ENCODE peak calls at places on chromosomes 16 and 17, in four cellular contexts. U is nephron progenitor cell; H is 8988T; S is activated effector memory CD4-positive, alpha-beta T cell treated with anti-CD3 and anti-CD28 coated beads, Interleukin-2, amount 50 U/mL, for 16 hours. I is an unnamed sample.

GRCh38 chr17:75695830-75696271 is 25.4 kb upstream of the ITGB4 start:
- DNase-seq in H (no peak), U (no peak), S (no peak), I (no peak)

GRCh38 chr16:1942810-1943726 is at the start of gene MSRB1:
- DNase-seq in U (peak; percentile 100), S (peak; percentile 100), H (peak; percentile 90), I (peak; percentile 88)

GRCh38 chr16:54882556-54882955 is 48.1 kb upstream of the IRX5 start:
- DNase-seq in U (no peak), H (no peak), S (no peak), I (no peak)

GRCh38 chr16:27515874-27516353 is 33.8 kb downstream of the GTF3C1 start:
- DNase-seq in U (peak; percentile 27), H (peak; percentile 67), S (no peak), I (no peak)

GRCh38 chr17:55420776-55421178 is 858 bp downstream of the MMD start:
- DNase-seq in U (peak; percentile 51), H (no peak), S (peak; percentile 79), I (no peak)

GRCh38 chr16:48366165-48367093 is 18.8 kb downstream of the SIAH1 start:
- DNase-seq in S (peak; percentile 80), H (no peak), U (peak; percentile 10), I (peak; percentile 67)

GRCh38 chr16:69672998-69673713 is 53.2 kb downstream of the NQO1 start:
- DNase-seq in U (no peak), S (no peak), H (no peak), I (no peak)

GRCh38 chr17:42387221-42387657 is 1.0 kb downstream of the STAT3 start:
- DNase-seq in S (peak; percentile 61), H (no peak), U (no peak), I (no peak)

GRCh38 chr17:36657763-36658490 is 56.5 kb downstream of the MRM1 start:
- DNase-seq in H (peak; percentile 45), S (no peak), U (peak; percentile 84), I (no peak)

GRCh38 chr16:24748242-24748641 is 18.8 kb downstream of the TNRC6A start:
- DNase-seq in H (no peak), S (no peak), U (no peak), I (peak; percentile 78)

GRCh38 chr17:13756763-13757162 is 155.0 kb upstream of the HS3ST3A1 start:
- DNase-seq in H (no peak), U (no peak), S (no peak), I (no peak)

GRCh38 chr17:38507436-38507835 is 79.2 kb downstream of the ARHGAP23 start:
- DNase-seq in U (no peak), S (no peak), H (no peak), I (no peak)

GRCh38 chr17:67239597-67239996 is 5.4 kb downstream of the HELZ start:
- DNase-seq in H (no peak), U (no peak), S (no peak), I (no peak)

GRCh38 chr16:901715-902601 is 68.8 kb downstream of the LMF1 start:
- DNase-seq in U (no peak), H (no peak), S (no peak), I (no peak)

I was measured in non-pigmented ciliary epithelial cell.